ENCODE peak calls at places on chromosomes 2 and 18, in seven cellular contexts. S is body of pancreas, M is ascending aorta, V is SK-N-SH, G is left ventricle myocardium inferior, K is sigmoid colon, X is tibial artery. A is an unnamed sample.

GRCh38 chr18:78725426-78725825 is 254.2 kb upstream of the SALL3 start:
- DNase-seq in S (no peak), M (peak; percentile 59), V (no peak), G (no peak), K (peak; percentile 32), X (no peak), A (no peak)

GRCh38 chr18:45222200-45222599 is 393.1 kb upstream of the SLC14A2 start:
- DNase-seq in S (no peak), M (no peak), V (no peak), G (no peak), K (no peak), X (no peak), A (no peak)

GRCh38 chr2:136134126-136134525 is 16.2 kb upstream of the CXCR4 start:
- DNase-seq in S (no peak), M (no peak), V (no peak), G (no peak), K (no peak), X (no peak), A (no peak)

GRCh38 chr2:232529806-232530547 is 4.0 kb downstream of the CHRND start:
- DNase-seq in S (no peak), M (no peak), V (peak; percentile 12), G (peak; percentile 9), K (no peak), X (no peak), A (peak; percentile 61)

GRCh38 chr2:185337033-185337432 is 401.6 kb upstream of the FSIP2 start:
- DNase-seq in S (no peak), M (no peak), V (no peak), G (no peak), K (no peak), X (no peak), A (no peak)

GRCh38 chr2:106192752-106193490 is 1.2 kb downstream of the UXS1 start:
- DNase-seq in S (peak; percentile 37), M (peak; percentile 73), V (peak; percentile 49), G (no peak), K (no peak), X (peak; percentile 34), A (no peak)

GRCh38 chr18:75473316-75473715 is 45.8 kb upstream of the SMIM21 start:
- DNase-seq in S (no peak), M (no peak), V (no peak), G (no peak), K (no peak), X (no peak), A (no peak)

GRCh38 chr2:235988271-235989015 is 179.7 kb downstream of the GBX2 start:
- DNase-seq in S (no peak), M (no peak), V (no peak), G (no peak), K (no peak), X (no peak), A (no peak)

GRCh38 chr18:41410007-41410406 is 545.0 kb upstream of the PIK3C3 start:
- DNase-seq in S (no peak), M (no peak), V (no peak), G (no peak), K (no peak), X (no peak), A (no peak)

GRCh38 chr2:26778076-26778475 is 7.8 kb upstream of the CENPA start:
- DNase-seq in S (no peak), M (no peak), V (no peak), G (no peak), K (no peak), X (no peak), A (no peak)

GRCh38 chr18:68791801-68792200 is 6.1 kb upstream of the CCDC102B start:
- DNase-seq in S (no peak), M (no peak), V (no peak), G (no peak), K (no peak), X (no peak), A (no peak)

GRCh38 chr2:71609958-71610357 is 156.6 kb downstream of the DYSF start:
- DNase-seq in S (no peak), M (no peak), V (peak; percentile 56), G (no peak), K (peak; percentile 32), X (no peak), A (no peak)

GRCh38 chr2:234683950-234684349 is 187.1 kb upstream of the ARL4C start:
- DNase-seq in S (no peak), M (no peak), V (no peak), G (no peak), K (no peak), X (no peak), A (no peak)

GRCh38 chr18:23994361-23994902 is 20.1 kb upstream of the TTC39C start:
- DNase-seq in S (no peak), M (peak; percentile 27), V (peak; percentile 65), G (no peak), K (peak; percentile 80), X (peak; percentile 68), A (no peak)

GRCh38 chr2:232525199-232525598 is 761 bp upstream of the CHRND start:
- DNase-seq in S (no peak), M (no peak), V (no peak), G (no peak), K (no peak), X (no peak), A (peak; percentile 43)

GRCh38 chr2:208064220-208064951 is 39.1 kb upstream of the PLEKHM3 start:
- DNase-seq in S (no peak), M (no peak), V (no peak), G (no peak), K (no peak), X (no peak), A (no peak)

GRCh38 chr2:5190023-5190422 is 502.2 kb upstream of the SOX11 start:
- DNase-seq in S (no peak), M (no peak), V (no peak), G (no peak), K (no peak), X (no peak), A (no peak)

GRCh38 chr18:48575301-48575657 is 36.4 kb downstream of the CTIF start:
- DNase-seq in S (no peak), M (no peak), V (peak; percentile 86), G (no peak), K (no peak), X (no peak), A (no peak)

GRCh38 chr2:65885266-65885665 is 452.9 kb upstream of the SPRED2 start:
- DNase-seq in S (no peak), M (no peak), V (no peak), G (no peak), K (no peak), X (no peak), A (no peak)

GRCh38 chr2:1605102-1605501 is 139.2 kb downstream of the PXDN start:
- DNase-seq in S (no peak), M (no peak), V (peak; percentile 80), G (peak; percentile 75), K (peak; percentile 72), X (no peak), A (no peak)

GRCh38 chr2:63990072-63990471 is 29.2 kb downstream of the VPS54 start:
- DNase-seq in S (no peak), M (no peak), V (no peak), G (no peak), K (no peak), X (no peak), A (no peak)

DNA sequence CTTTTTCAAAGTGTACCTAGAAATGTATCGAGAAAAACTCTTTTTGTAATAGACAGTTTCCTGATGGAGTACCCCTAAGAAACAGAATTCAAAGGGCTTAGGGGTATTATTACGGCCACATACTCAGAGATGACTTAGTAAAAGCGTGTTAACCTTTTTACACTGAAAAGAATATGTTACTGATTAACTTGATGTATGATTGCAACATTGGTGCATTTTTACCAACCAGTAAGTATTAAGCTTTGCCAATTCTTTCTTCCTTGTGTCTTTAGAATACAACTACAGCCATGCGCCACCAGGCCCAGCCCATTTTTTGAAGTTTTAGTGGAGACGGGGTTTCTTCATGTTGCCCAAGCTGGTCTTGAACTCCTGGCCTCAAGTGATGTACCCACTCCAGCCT is 1997.0 kb upstream of the LRRTM1 start:
- DNase-seq in S (no peak), M (no peak), V (no peak), G (no peak), K (no peak), X (no peak), A (no peak)
- H3K9me3 ChIP-seq in S (no peaks in the 10 kb centered on the region), M (no peaks in the 10 kb centered on the region), V (no peaks in the 10 kb centered on the region), G (peaks cover 21% of the 10 kb centered on the region), K (no peaks in the 10 kb centered on the region), X (no peaks in the 10 kb centered on the region), A (no peaks in the 10 kb centered on the region)

GRCh38 chr2:241188386-241189092 is at the start of gene ANO7:
- DNase-seq in S (no peak), M (no peak), V (no peak), G (no peak), K (no peak), X (no peak), A (no peak)

GRCh38 chr2:241187835-241188234 is 642 bp upstream of the ANO7 start:
- DNase-seq in S (no peak), M (no peak), V (no peak), G (no peak), K (no peak), X (no peak), A (no peak)

GRCh38 chr2:241184901-241185300 is 3.6 kb upstream of the ANO7 start:
- DNase-seq in S (no peak), M (no peak), V (no peak), G (no peak), K (no peak), X (no peak), A (no peak)

GRCh38 chr2:241187101-241187690 is 1.3 kb upstream of the ANO7 start:
- DNase-seq in S (no peak), M (no peak), V (no peak), G (no peak), K (no peak), X (no peak), A (no peak)

GRCh38 chr2:241185961-241186360 is 2.5 kb upstream of the ANO7 start:
- DNase-seq in S (no peak), M (no peak), V (no peak), G (no peak), K (no peak), X (no peak), A (no peak)
- TF ChIP-seq CTCF in S (no peak), M (no peak), V (no peak), G (no peak), K (no peak), X (no peak), A (no peak)

GRCh38 chr2:16652296-16653082 is 13.1 kb downstream of the CYRIA start:
- DNase-seq in S (no peak), M (no peak), V (no peak), G (no peak), K (peak; percentile 71), X (no peak), A (no peak)
- H3K27ac ChIP-seq in S (no peak overlapping the region), M (peak overlapping the region; percentile 65), V (no peak overlapping the region), G (peak overlapping the region; percentile 70), K (peak overlapping the region; percentile 76), X (peak overlapping the region; percentile 53), A (peak overlapping the region; percentile 57)

DNA sequence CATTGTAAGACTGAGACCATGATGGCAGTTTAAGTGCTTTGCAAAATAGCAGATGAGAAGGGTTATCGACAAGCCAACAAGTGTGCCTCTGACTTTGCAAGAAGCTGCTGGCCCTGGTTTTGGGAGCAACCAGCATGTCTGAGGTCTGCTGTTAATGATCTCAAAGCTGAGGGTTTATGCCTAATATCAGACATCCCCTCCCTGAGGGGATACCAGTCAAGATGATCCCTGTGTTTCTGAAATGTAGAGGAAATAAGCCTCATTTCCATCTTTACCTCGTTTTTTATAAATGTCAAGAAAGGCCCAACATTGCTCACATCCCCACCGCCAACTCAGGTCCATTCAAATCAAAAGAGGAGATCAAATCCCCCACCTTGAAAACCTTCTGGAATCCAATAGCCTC is 120.6 kb downstream of the MYCN start:
- DNase-seq in S (no peak), M (no peak), V (no peak), G (no peak), K (no peak), X (no peak), A (no peak)
- H3K9me3 ChIP-seq in S (no peaks in the 10 kb centered on the region), M (no peaks in the 10 kb centered on the region), V (no peaks in the 10 kb centered on the region), G (peaks cover 15% of the 10 kb centered on the region), K (peaks cover 14% of the 10 kb centered on the region), X (no peaks in the 10 kb centered on the region), A (peaks cover 26% of the 10 kb centered on the region)